ENCODE peak calls at places on chromosomes 5 and 9, in nine cellular contexts. I is hypothalamus, Y is activated gamma-delta T cell treated with Interleukin-2 at 50 U/mL for 16 hours, G is cardiac fibroblast, U is HTR-8/SVneo, S is globus pallidus, N is pons, O is GM10248, T is GM03348. W is an unnamed sample.
A peak's percentile ranks its signal among the peaks of the same experiment; 100 is the strongest.

GRCh38 chr9:85527331-85528015 is 214.3 kb downstream of the AGTPBP1 start:
- DNase-seq in I (peak; percentile 72), Y (no peak), G (peak; percentile 33), U (no peak), S (peak; percentile 97), N (peak; percentile 99), O (no peak), T (no peak), W (no peak)

GRCh38 chr5:179343902-179344300 is 1.4 kb downstream of the ADAMTS2 start:
- DNase-seq in I (no peak), Y (no peak), G (peak; percentile 69), U (peak; percentile 33), S (no peak), N (no peak), O (no peak), T (peak; percentile 88), W (peak; percentile 63)

GRCh38 chr5:90888511-90889324 is 330.1 kb downstream of the ADGRV1 start:
- DNase-seq in I (no peak), Y (no peak), G (peak; percentile 39), U (no peak), S (no peak), N (no peak), O (no peak), T (no peak), W (no peak)

GRCh38 chr9:12697719-12698118 is 4.5 kb downstream of the TYRP1 start:
- DNase-seq in I (no peak), Y (no peak), G (peak; percentile 38), U (no peak), S (no peak), N (no peak), O (no peak), T (no peak), W (peak; percentile 77)

GRCh38 chr5:43729846-43730478 is 127.0 kb downstream of the NNT start:
- DNase-seq in I (no peak), Y (no peak), G (peak; percentile 68), U (peak; percentile 15), S (peak; percentile 10), N (peak; percentile 33), O (no peak), T (peak; percentile 28), W (no peak)

GRCh38 chr5:174755103-174755502 is 30.7 kb downstream of the MSX2 start:
- DNase-seq in I (no peak), Y (no peak), G (peak; percentile 14), U (no peak), S (no peak), N (no peak), O (no peak), T (no peak), W (no peak)

GRCh38 chr5:127337876-127338275 is 47.3 kb downstream of the MEGF10 start:
- DNase-seq in I (no peak), Y (no peak), G (no peak), U (no peak), S (peak; percentile 80), N (peak; percentile 89), O (no peak), T (no peak), W (no peak)

GRCh38 chr9:136016882-136017812 is 56.0 kb upstream of the UBAC1 start:
- DNase-seq in I (peak; percentile 18), Y (no peak), G (no peak), U (no peak), S (no peak), N (no peak), O (no peak), T (no peak), W (no peak)

GRCh38 chr9:134410078-134410834 is 84.0 kb downstream of the RXRA start:
- DNase-seq in I (no peak), Y (no peak), G (no peak), U (no peak), S (no peak), N (no peak), O (no peak), T (no peak), W (peak; percentile 22)

GRCh38 chr5:62606878-62607277 is 28.3 kb downstream of the LRRC70 start:
- DNase-seq in I (no peak), Y (no peak), G (peak; percentile 80), U (no peak), S (peak; percentile 40), N (peak; percentile 80), O (no peak), T (peak; percentile 31), W (no peak)

GRCh38 chr5:37717613-37718431 is 122.0 kb downstream of the GDNF start:
- DNase-seq in I (peak; percentile 1), Y (no peak), G (peak; percentile 92), U (peak; percentile 84), S (no peak), N (no peak), O (no peak), T (no peak), W (no peak)

GRCh38 chr9:19643875-19644274 is 145.0 kb downstream of the SLC24A2 start:
- DNase-seq in I (no peak), Y (no peak), G (no peak), U (no peak), S (no peak), N (no peak), O (no peak), T (no peak), W (no peak)

GRCh38 chr5:140054086-140054689 is 11.1 kb upstream of the NRG2 start:
- DNase-seq in I (no peak), Y (no peak), G (peak; percentile 20), U (no peak), S (no peak), N (no peak), O (no peak), T (no peak), W (peak; percentile 23)

GRCh38 chr9:75083188-75083976 is 4.6 kb downstream of the NMRK1 start:
- DNase-seq in I (peak; percentile 51), Y (peak; percentile 20), G (no peak), U (no peak), S (peak; percentile 71), N (peak; percentile 60), O (no peak), T (no peak), W (no peak)

GRCh38 chr5:378301-378891 is 56.9 kb downstream of the AHRR start:
- DNase-seq in I (no peak), Y (peak; percentile 35), G (no peak), U (no peak), S (no peak), N (no peak), O (no peak), T (no peak), W (no peak)

GRCh38 chr9:129160712-129161533 is 17.1 kb downstream of the IER5L start:
- DNase-seq in I (no peak), Y (no peak), G (peak; percentile 49), U (no peak), S (no peak), N (no peak), O (no peak), T (peak; percentile 47), W (no peak)

GRCh38 chr5:102858808-102859207 is 103.7 kb downstream of the PAM start:
- DNase-seq in I (no peak), Y (no peak), G (peak; percentile 30), U (no peak), S (no peak), N (no peak), O (no peak), T (no peak), W (no peak)

GRCh38 chr5:149133795-149134777 is 7.2 kb upstream of the ABLIM3 start:
- DNase-seq in I (no peak), Y (no peak), G (peak; percentile 76), U (peak; percentile 56), S (no peak), N (no peak), O (no peak), T (peak; percentile 86), W (no peak)

GRCh38 chr5:158679221-158679641 is 420.5 kb downstream of the EBF1 start:
- DNase-seq in I (no peak), Y (no peak), G (no peak), U (no peak), S (no peak), N (no peak), O (no peak), T (no peak), W (no peak)

GRCh38 chr5:176851380-176851779 is 41.0 kb downstream of the UNC5A start:
- DNase-seq in I (no peak), Y (no peak), G (no peak), U (no peak), S (no peak), N (no peak), O (no peak), T (no peak), W (peak; percentile 69)

GRCh38 chr9:115289757-115290208 is 171.8 kb upstream of the TNC start:
- DNase-seq in I (no peak), Y (no peak), G (peak; percentile 39), U (peak; percentile 13), S (no peak), N (no peak), O (no peak), T (no peak), W (no peak)

GRCh38 chr5:172852490-172853354 is 18.7 kb downstream of the ERGIC1 start:
- DNase-seq in I (no peak), Y (no peak), G (no peak), U (no peak), S (no peak), N (no peak), O (no peak), T (no peak), W (no peak)

GRCh38 chr9:19479874-19480273 is 71.1 kb downstream of the ACER2 start:
- DNase-seq in I (no peak), Y (no peak), G (no peak), U (no peak), S (no peak), N (no peak), O (no peak), T (no peak), W (no peak)

GRCh38 chr5:124735169-124735858 is 11.1 kb downstream of the ZNF608 start:
- DNase-seq in I (no peak), Y (no peak), G (peak; percentile 55), U (no peak), S (no peak), N (no peak), O (no peak), T (peak; percentile 63), W (no peak)

GRCh38 chr9:93320591-93321219 is 130.8 kb upstream of the FAM120A start:
- DNase-seq in I (no peak), Y (no peak), G (no peak), U (no peak), S (no peak), N (no peak), O (peak; percentile 19), T (peak; percentile 10), W (no peak)

GRCh38 chr9:99561435-99562262 is 260.0 kb upstream of the NR4A3 start:
- DNase-seq in I (no peak), Y (no peak), G (no peak), U (no peak), S (no peak), N (no peak), O (no peak), T (no peak), W (no peak)

GRCh38 chr5:36728697-36729543 is 122.5 kb downstream of the SLC1A3 start:
- DNase-seq in I (no peak), Y (no peak), G (peak; percentile 81), U (peak; percentile 81), S (peak; percentile 67), N (peak; percentile 87), O (peak; percentile 62), T (peak; percentile 79), W (peak; percentile 59)

GRCh38 chr9:131398204-131398603 is 4.3 kb downstream of the PRRC2B start:
- DNase-seq in I (no peak), Y (peak; percentile 76), G (no peak), U (no peak), S (no peak), N (no peak), O (no peak), T (no peak), W (no peak)

GRCh38 chr5:172896465-172896864 is 62.4 kb downstream of the ERGIC1 start:
- DNase-seq in I (no peak), Y (no peak), G (no peak), U (no peak), S (no peak), N (no peak), O (no peak), T (no peak), W (no peak)

GRCh38 chr5:155087036-155087435 is 73.5 kb downstream of the KIF4B start:
- DNase-seq in I (no peak), Y (no peak), G (peak; percentile 4), U (peak; percentile 38), S (no peak), N (no peak), O (no peak), T (peak; percentile 20), W (no peak)

GRCh38 chr9:89165341-89165740 is 13.3 kb downstream of the SHC3 start:
- DNase-seq in I (no peak), Y (no peak), G (peak; percentile 26), U (no peak), S (no peak), N (no peak), O (no peak), T (no peak), W (no peak)